ENCODE peak calls at places on chromosome 22, in nine cellular contexts. W is sigmoid colon, B is lower lobe of right lung, Z is esophagus squamous epithelium, E is neural progenitor cell, N is right atrium auricular region, K is tibial artery, S is cardiac muscle cell, P is adrenal gland. A is an unnamed sample.
A peak's percentile ranks its signal among the peaks of the same experiment; 100 is the strongest.

GRCh38 chr22:32722441-32722840 is 79.1 kb upstream of the TIMP3 start:
- DNase-seq in W (no peak), B (no peak), Z (no peak), E (no peak), N (no peak), K (no peak), S (no peak), P (no peak), A (no peak)

GRCh38 chr22:48103126-48103875 is 1340.9 kb downstream of the TBC1D22A start:
- DNase-seq in W (no peak), B (no peak), Z (no peak), E (no peak), N (peak; percentile 46), K (no peak), S (no peak), P (no peak), A (no peak)

GRCh38 chr22:48675828-48676145 is 1151.9 kb downstream of the BRD1 start:
- DNase-seq in W (no peak), B (no peak), Z (no peak), E (no peak), N (no peak), K (no peak), S (no peak), P (no peak), A (no peak)

GRCh38 chr22:31962392-31963113 is 18.2 kb downstream of the YWHAH start:
- DNase-seq in W (peak; percentile 7), B (no peak), Z (no peak), E (no peak), N (no peak), K (no peak), S (no peak), P (no peak), A (no peak)

GRCh38 chr22:47301820-47302475 is 539.5 kb downstream of the TBC1D22A start:
- DNase-seq in W (no peak), B (no peak), Z (no peak), E (no peak), N (peak; percentile 47), K (no peak), S (no peak), P (no peak), A (no peak)

GRCh38 chr22:26828311-26828710 is 170.9 kb downstream of the MIAT start:
- DNase-seq in W (no peak), B (no peak), Z (no peak), E (no peak), N (no peak), K (no peak), S (no peak), P (no peak), A (no peak)

GRCh38 chr22:47309946-47310345 is 547.5 kb downstream of the TBC1D22A start:
- DNase-seq in W (no peak), B (no peak), Z (no peak), E (no peak), N (no peak), K (no peak), S (no peak), P (no peak), A (no peak)

GRCh38 chr22:26481694-26482093 is 1.9 kb downstream of the HPS4 start:
- DNase-seq in W (no peak), B (no peak), Z (no peak), E (no peak), N (no peak), K (no peak), S (no peak), P (no peak), A (no peak)

GRCh38 chr22:37456351-37456750 is 29.1 kb upstream of the ELFN2 start:
- DNase-seq in W (no peak), B (no peak), Z (no peak), E (no peak), N (no peak), K (no peak), S (no peak), P (no peak), A (no peak)

GRCh38 chr22:48501231-48501750 is 1326.4 kb downstream of the BRD1 start:
- DNase-seq in W (no peak), B (peak; percentile 19), Z (no peak), E (no peak), N (no peak), K (no peak), S (no peak), P (no peak), A (no peak)

GRCh38 chr22:47376901-47377520 is 614.6 kb downstream of the TBC1D22A start:
- DNase-seq in W (no peak), B (peak; percentile 27), Z (no peak), E (no peak), N (no peak), K (peak; percentile 10), S (no peak), P (no peak), A (peak; percentile 46)

GRCh38 chr22:48823941-48824340 is 1003.7 kb downstream of the BRD1 start:
- DNase-seq in W (no peak), B (no peak), Z (no peak), E (no peak), N (no peak), K (no peak), S (no peak), P (no peak), A (peak; percentile 33)

GRCh38 chr22:30324008-30324730 is 2.6 kb downstream of the TBC1D10A start:
- DNase-seq in W (no peak), B (no peak), Z (no peak), E (no peak), N (no peak), K (peak; percentile 35), S (no peak), P (no peak), A (no peak)

GRCh38 chr22:17368727-17369552 is at the start of gene CECR2:
- DNase-seq in W (peak; percentile 78), B (peak; percentile 72), Z (no peak), E (peak; percentile 95), N (peak; percentile 61), K (no peak), S (peak; percentile 88), P (no peak), A (peak; percentile 86)

GRCh38 chr22:18060646-18061620 is 16.9 kb upstream of the PEX26 start:
- DNase-seq in W (no peak), B (no peak), Z (no peak), E (no peak), N (no peak), K (no peak), S (no peak), P (no peak), A (peak; percentile 45)

GRCh38 chr22:23116506-23117263 is 25.1 kb downstream of the RSPH14 start:
- DNase-seq in W (no peak), B (no peak), Z (no peak), E (no peak), N (no peak), K (no peak), S (no peak), P (no peak), A (no peak)

GRCh38 chr22:49935561-49935960 is 17.1 kb downstream of the CRELD2 start:
- DNase-seq in W (no peak), B (no peak), Z (no peak), E (no peak), N (no peak), K (no peak), S (no peak), P (peak; percentile 46), A (no peak)
- H3K4me1 ChIP-seq in W (no peaks in the 10 kb centered on the region), B (peaks cover 74% of the 10 kb centered on the region), Z (peaks cover 96% of the 10 kb centered on the region), E (peaks cover 15% of the 10 kb centered on the region), N (peaks cover 82% of the 10 kb centered on the region), K (peaks cover 47% of the 10 kb centered on the region), S (peaks cover 35% of the 10 kb centered on the region), P (peaks cover 48% of the 10 kb centered on the region), A (peaks cover 46% of the 10 kb centered on the region)

GRCh38 chr22:36238348-36239149 is 778 bp downstream of the APOL2 start:
- DNase-seq in W (no peak), B (no peak), Z (no peak), E (no peak), N (no peak), K (peak; percentile 54), S (peak; percentile 13), P (no peak), A (no peak)

GRCh38 chr22:36234919-36235318 is 4.4 kb downstream of the APOL2 start:
- DNase-seq in W (no peak), B (no peak), Z (no peak), E (no peak), N (no peak), K (no peak), S (no peak), P (no peak), A (no peak)

GRCh38 chr22:36235585-36235984 is 3.7 kb downstream of the APOL2 start:
- DNase-seq in W (no peak), B (no peak), Z (no peak), E (no peak), N (no peak), K (no peak), S (no peak), P (no peak), A (no peak)

GRCh38 chr22:36237462-36238347 is 1.6 kb downstream of the APOL2 start:
- DNase-seq in W (no peak), B (no peak), Z (no peak), E (no peak), N (no peak), K (no peak), S (no peak), P (no peak), A (no peak)

GRCh38 chr22:36236338-36237319 is 2.7 kb downstream of the APOL2 start:
- DNase-seq in W (no peak), B (no peak), Z (no peak), E (peak; percentile 20), N (no peak), K (no peak), S (no peak), P (no peak), A (no peak)
- H3K27ac ChIP-seq in W (peak overlapping the region; percentile 93), B (no peak overlapping the region), Z (peak overlapping the region; percentile 93), E (no peak overlapping the region), N (peak overlapping the region; percentile 92), K (no peak overlapping the region), S (no peak overlapping the region), P (no peak overlapping the region), A (peak overlapping the region; percentile 90)

GRCh38 chr22:38709306-38709705 is 3.6 kb downstream of the GTPBP1 start:
- DNase-seq in W (no peak), B (no peak), Z (no peak), E (no peak), N (no peak), K (no peak), S (no peak), P (no peak), A (no peak)
- H3K4me1 ChIP-seq in W (no peaks in the 10 kb centered on the region), B (peaks cover 63% of the 10 kb centered on the region), Z (peaks cover 75% of the 10 kb centered on the region), E (peaks cover 45% of the 10 kb centered on the region), N (peaks cover 62% of the 10 kb centered on the region), K (peaks cover 17% of the 10 kb centered on the region), S (peaks cover 43% of the 10 kb centered on the region), P (peaks cover 32% of the 10 kb centered on the region), A (peaks cover 36% of the 10 kb centered on the region)

DNA sequence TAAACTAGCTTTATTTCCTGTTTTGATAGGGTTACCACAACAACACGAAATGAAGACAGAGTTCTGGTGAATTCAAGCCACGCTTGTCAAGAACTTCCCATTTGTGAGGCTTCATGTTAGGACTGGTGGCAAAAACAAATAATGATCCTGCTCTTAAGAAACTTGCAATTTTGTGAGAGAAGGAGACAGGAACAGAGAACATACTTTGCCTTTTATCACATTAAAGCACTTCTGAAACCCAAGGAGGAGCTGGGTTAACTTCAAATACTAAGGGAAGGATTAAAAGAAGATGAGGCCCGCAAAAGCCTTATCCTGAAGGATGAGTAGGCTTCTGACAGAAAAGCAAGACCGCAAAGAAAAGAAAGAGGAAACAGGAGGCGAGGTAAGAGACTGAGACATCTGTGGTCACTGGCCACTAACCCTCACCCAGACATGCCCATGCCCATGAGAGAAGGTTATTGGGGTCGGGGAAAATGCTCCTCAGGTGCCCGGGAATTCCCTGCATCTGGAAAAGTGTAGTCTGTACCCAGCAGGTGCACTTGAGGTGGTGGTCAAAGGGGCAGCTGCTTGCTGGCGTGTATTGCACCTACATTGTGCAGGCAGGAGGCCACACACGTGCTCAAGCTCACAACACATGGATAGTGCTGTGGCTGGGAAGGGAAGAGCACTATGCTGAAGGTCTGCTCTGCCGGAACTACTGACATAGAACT is 50.5 kb downstream of the MAPK1 start:
- DNase-seq in W (no peak), B (no peak), Z (no peak), E (no peak), N (no peak), K (no peak), S (no peak), P (no peak), A (no peak)
- H3K27ac ChIP-seq in W (peak overlapping the region; percentile 57), B (peak overlapping the region; percentile 85), Z (peak overlapping the region; percentile 59), E (no peak overlapping the region), N (peak overlapping the region; percentile 24), K (peak overlapping the region; percentile 57), S (no peak overlapping the region), P (no peak overlapping the region), A (peak overlapping the region; percentile 87)